ENCODE peak calls at places on chromosome 2, in five cellular contexts. R is foreskin fibroblast, E is cardiac muscle cell, O is NCI-H1417 treated with DMSO at 0.1 percent for 48 hours, D is fibroblast of mammary gland. F is an unnamed sample.

GRCh38 chr2:1224901-1225300 is 188.4 kb upstream of the TPO start:
- DNase-seq in E (no peak), D (no peak), O (no peak), R (peak; percentile 37), F (no peak)

GRCh38 chr2:162582357-162582798 is 238.4 kb downstream of the GCA start:
- DNase-seq in D (no peak), O (no peak), E (no peak), R (no peak), F (no peak)

GRCh38 chr2:162256621-162257020 is 13.4 kb upstream of the FAP start:
- DNase-seq in O (no peak), D (peak; percentile 72), E (no peak), R (peak; percentile 75), F (no peak)

GRCh38 chr2:28395334-28396061 is 2.8 kb downstream of the FOSL2 start:
- DNase-seq in O (no peak), E (no peak), D (peak; percentile 77), R (peak; percentile 80), F (no peak)

GRCh38 chr2:37556256-37556655 is 115.2 kb downstream of the CDC42EP3 start:
- DNase-seq in D (no peak), R (no peak), O (no peak), E (no peak), F (no peak)

GRCh38 chr2:54601339-54601738 is 122.1 kb upstream of the EML6 start:
- DNase-seq in E (no peak), D (no peak), O (no peak), R (no peak), F (no peak)

GRCh38 chr2:233839447-233839820 is 14.9 kb downstream of the HJURP start:
- DNase-seq in D (no peak), O (no peak), R (no peak), E (no peak), F (peak; percentile 85)

GRCh38 chr2:65165595-65165994 is 35.7 kb upstream of the RAB1A start:
- DNase-seq in O (no peak), D (no peak), R (no peak), E (no peak), F (no peak)

GRCh38 chr2:74708883-74709282 is 54.8 kb downstream of the SEMA4F start:
- DNase-seq in R (peak; percentile 27), E (no peak), O (no peak), D (peak; percentile 73), F (no peak)

GRCh38 chr2:54373855-54374254 is 82.3 kb upstream of the SPTBN1 start:
- DNase-seq in R (no peak), E (no peak), D (no peak), O (no peak), F (no peak)

GRCh38 chr2:12219761-12220160 is 473.3 kb downstream of the LPIN1 start:
- DNase-seq in D (no peak), O (no peak), E (no peak), R (no peak), F (no peak)

GRCh38 chr2:217756375-217757107 is 246.3 kb downstream of the TNS1 start:
- DNase-seq in O (no peak), R (peak; percentile 72), E (peak; percentile 87), D (peak; percentile 37), F (peak; percentile 94)

GRCh38 chr2:88575630-88576029 is 51.6 kb downstream of the EIF2AK3 start:
- DNase-seq in O (no peak), D (no peak), R (no peak), E (no peak), F (no peak)

F was measured in mesenteric fat pad.